ENCODE peak calls at places on chromosomes 4 and X, in six cellular contexts. N is activated naive CD4-positive, alpha-beta T cell; J is BJ; X is cardiac fibroblast; C is AG20443; S is HFFc6. B is an unnamed sample.

GRCh38 chr4:58050439-58050838 is 940.3 kb upstream of the IGFBP7 start:
- DNase-seq in N (no peak), J (no peak), X (no peak), C (no peak), S (no peak), B (no peak)

GRCh38 chrX:72394518-72395163 is 88.9 kb upstream of the CITED1 start:
- DNase-seq in N (no peak), J (no peak), X (peak), C (peak), S (peak), B (no peak)

GRCh38 chr4:13527192-13527982 is 16.9 kb downstream of the NKX3-2 start:
- DNase-seq in N (no peak), J (no peak), X (no peak), C (peak), S (no peak), B (no peak)

GRCh38 chr4:29278580-29278979 is 1441.6 kb upstream of the PCDH7 start:
- DNase-seq in N (no peak), J (no peak), X (peak), C (no peak), S (peak), B (no peak)

GRCh38 chr4:162164881-162165528 is 1.2 kb upstream of the FSTL5 start:
- DNase-seq in N (no peak), J (no peak), X (no peak), C (no peak), S (no peak), B (no peak)

GRCh38 chrX:1599791-1600405 is 8.5 kb downstream of the AKAP17A start:
- DNase-seq in N (no peak), J (no peak), X (no peak), C (no peak), S (no peak), B (no peak)

GRCh38 chrX:30822719-30823118 is 66.3 kb downstream of the TAB3 start:
- DNase-seq in N (no peak), J (no peak), X (peak), C (no peak), S (no peak), B (no peak)

GRCh38 chr4:8200302-8200975 is 1.3 kb downstream of the SH3TC1 start:
- DNase-seq in N (peak), J (no peak), X (peak), C (no peak), S (no peak), B (no peak)

GRCh38 chr4:151218343-151218742 is 58.6 kb upstream of the PRSS48 start:
- DNase-seq in N (no peak), J (no peak), X (peak), C (no peak), S (no peak), B (no peak)

GRCh38 chr4:85488416-85488815 is 13.5 kb downstream of the ARHGAP24 start:
- DNase-seq in N (no peak), J (no peak), X (no peak), C (no peak), S (no peak), B (no peak)

GRCh38 chr4:119785963-119786362 is 157.4 kb upstream of the PDE5A start:
- DNase-seq in N (no peak), J (no peak), X (peak), C (peak), S (peak), B (no peak)

GRCh38 chrX:13220916-13221315 is 98.9 kb downstream of the ATXN3L start:
- DNase-seq in N (no peak), J (no peak), X (peak), C (peak), S (peak), B (no peak)

GRCh38 chr4:105088110-105088879 is 58.4 kb upstream of the TET2 start:
- DNase-seq in N (no peak), J (peak), X (peak), C (peak), S (peak), B (no peak)

GRCh38 chr4:105059337-105059736 is 87.3 kb upstream of the TET2 start:
- DNase-seq in N (no peak), J (no peak), X (peak), C (no peak), S (no peak), B (no peak)

GRCh38 chrX:135213200-135213844 is 38.5 kb upstream of the ETDA start:
- DNase-seq in N (no peak), J (no peak), X (no peak), C (no peak), S (no peak), B (no peak)

GRCh38 chr4:7342223-7342576 is 92.5 kb downstream of the PSAPL1 start:
- DNase-seq in N (no peak), J (no peak), X (no peak), C (no peak), S (no peak), B (peak)

GRCh38 chrX:124518888-124519287 is 172.5 kb downstream of the SH2D1A start:
- DNase-seq in N (no peak), J (no peak), X (no peak), C (peak), S (peak), B (no peak)

GRCh38 chr4:166042510-166043055 is 169.5 kb downstream of the TLL1 start:
- DNase-seq in N (no peak), J (no peak), X (no peak), C (no peak), S (no peak), B (no peak)

GRCh38 chr4:99886146-99886545 is 8.1 kb downstream of the LAMTOR3 start:
- DNase-seq in N (no peak), J (no peak), X (peak), C (no peak), S (no peak), B (no peak)